ENCODE peak calls at places on chromosomes 2 and 18, in seven cellular contexts. B is CD4-positive, alpha-beta T cell; N is fibroblast of lung; W is GM23248; R is right lobe of liver; U is CD8-positive, alpha-beta T cell; S is aorta. V is an unnamed sample.

GRCh38 chr2:108615480-108616090 is 81.3 kb downstream of the LIMS1 start:
- DNase-seq in B (no peak), N (no peak), W (no peak), R (no peak), U (no peak), S (no peak), V (no peak)

GRCh38 chr2:234495801-234496441 is 960 bp downstream of the ARL4C start:
- DNase-seq in B (peak; percentile 50), N (peak; percentile 42), W (peak; percentile 57), R (no peak), U (no peak), S (peak; percentile 64), V (no peak)

GRCh38 chr2:229282758-229283546 is 11.9 kb upstream of the PID1 start:
- DNase-seq in B (no peak), N (peak; percentile 99), W (peak; percentile 98), R (no peak), U (no peak), S (peak; percentile 75), V (no peak)

GRCh38 chr18:703660-704018 is 8.8 kb downstream of the ENOSF1 start:
- DNase-seq in B (no peak), N (no peak), W (no peak), R (no peak), U (no peak), S (no peak), V (no peak)

GRCh38 chr18:57095884-57096283 is 51.0 kb upstream of the BOD1L2 start:
- DNase-seq in B (no peak), N (no peak), W (no peak), R (no peak), U (no peak), S (no peak), V (peak; percentile 28)

GRCh38 chr2:167509585-167509984 is 621.3 kb downstream of the XIRP2 start:
- DNase-seq in B (no peak), N (peak; percentile 68), W (peak; percentile 64), R (no peak), U (no peak), S (no peak), V (no peak)

GRCh38 chr2:200860092-200860795 is 4.2 kb downstream of the CLK1 start:
- DNase-seq in B (no peak), N (peak; percentile 43), W (peak; percentile 86), R (no peak), U (no peak), S (peak; percentile 49), V (no peak)

GRCh38 chr2:141021611-141022010 is 1109.2 kb downstream of the LRP1B start:
- DNase-seq in B (no peak), N (peak; percentile 50), W (peak; percentile 38), R (no peak), U (no peak), S (no peak), V (no peak)

GRCh38 chr2:240512666-240513535 is 44.9 kb downstream of the ANKMY1 start:
- DNase-seq in B (no peak), N (no peak), W (no peak), R (no peak), U (no peak), S (no peak), V (no peak)

GRCh38 chr2:74834806-74835755 is 1.2 kb downstream of the HK2 start:
- DNase-seq in B (peak; percentile 34), N (peak; percentile 42), W (peak; percentile 67), R (peak; percentile 71), U (peak; percentile 36), S (peak; percentile 74), V (no peak)

GRCh38 chr18:21362921-21363320 is 120.9 kb downstream of the GREB1L start:
- DNase-seq in B (no peak), N (no peak), W (peak; percentile 60), R (no peak), U (no peak), S (no peak), V (no peak)

GRCh38 chr2:59561281-59561680 is 992.2 kb downstream of the BCL11A start:
- DNase-seq in B (no peak), N (no peak), W (no peak), R (no peak), U (no peak), S (no peak), V (no peak)

GRCh38 chr18:74796928-74797576 is 199.4 kb downstream of the ZNF407 start:
- DNase-seq in B (no peak), N (peak; percentile 44), W (peak; percentile 67), R (no peak), U (no peak), S (no peak), V (no peak)

GRCh38 chr18:68944330-68944729 is 146.4 kb downstream of the CCDC102B start:
- DNase-seq in B (no peak), N (no peak), W (no peak), R (no peak), U (no peak), S (no peak), V (no peak)
- H3K27ac ChIP-seq in B (no peak overlapping the region), N (no peak overlapping the region), W (no peak overlapping the region), R (no peak overlapping the region), U (no peak overlapping the region), S (no peak overlapping the region), V (no peak overlapping the region)

DNA sequence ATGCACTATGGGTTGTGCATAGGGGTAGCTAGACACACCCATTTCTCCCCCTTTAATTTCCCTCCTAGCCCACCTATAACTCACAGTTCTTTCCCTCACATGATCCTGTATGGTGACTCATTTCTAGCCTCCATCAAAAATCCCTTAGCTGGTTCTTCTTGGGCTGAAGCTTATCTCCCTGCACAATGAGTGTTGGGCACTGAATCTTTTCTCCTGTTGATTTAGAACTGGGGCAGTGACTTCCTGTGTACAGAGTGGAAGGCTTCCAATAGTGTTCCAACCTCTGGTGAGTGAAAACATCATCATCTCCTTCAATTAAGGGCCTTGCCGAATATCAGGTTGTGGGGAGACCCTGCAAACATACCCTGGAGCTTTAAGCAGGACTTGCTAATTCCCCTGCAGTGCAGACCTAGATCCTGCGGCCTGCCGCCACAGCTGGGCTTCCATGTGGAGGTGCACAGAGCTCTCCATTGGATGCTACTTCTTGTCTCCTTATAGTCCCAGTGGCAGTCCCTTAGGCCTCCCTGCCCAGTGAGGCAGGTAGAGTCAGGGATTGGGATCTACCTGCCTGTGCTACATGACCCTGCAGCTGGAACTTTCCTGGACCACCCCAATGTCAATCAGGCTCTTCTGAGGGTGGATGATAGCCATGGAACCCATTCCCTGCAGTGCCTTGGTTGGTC is 121.8 kb downstream of the PLB1 start:
- DNase-seq in B (no peak), N (no peak), W (no peak), R (no peak), U (no peak), S (peak; percentile 33), V (no peak)
- H3K27ac ChIP-seq in B (no peak overlapping the region), N (no peak overlapping the region), W (no peak overlapping the region), R (no peak overlapping the region), U (no peak overlapping the region), S (peak overlapping the region; percentile 8), V (no peak overlapping the region)

GRCh38 chr2:194104687-194105086 is 1552.3 kb upstream of the SLC39A10 start:
- DNase-seq in B (no peak), N (no peak), W (no peak), R (no peak), U (no peak), S (no peak), V (no peak)

GRCh38 chr2:194095359-194095758 is 1561.7 kb upstream of the SLC39A10 start:
- DNase-seq in B (no peak), N (no peak), W (no peak), R (no peak), U (no peak), S (no peak), V (no peak)

GRCh38 chr2:194096402-194096801 is 1560.6 kb upstream of the SLC39A10 start:
- DNase-seq in B (no peak), N (no peak), W (no peak), R (no peak), U (no peak), S (no peak), V (no peak)

GRCh38 chr2:194103941-194104655 is 1552.9 kb upstream of the SLC39A10 start:
- DNase-seq in B (no peak), N (peak; percentile 1), W (no peak), R (no peak), U (no peak), S (no peak), V (no peak)

DNA sequence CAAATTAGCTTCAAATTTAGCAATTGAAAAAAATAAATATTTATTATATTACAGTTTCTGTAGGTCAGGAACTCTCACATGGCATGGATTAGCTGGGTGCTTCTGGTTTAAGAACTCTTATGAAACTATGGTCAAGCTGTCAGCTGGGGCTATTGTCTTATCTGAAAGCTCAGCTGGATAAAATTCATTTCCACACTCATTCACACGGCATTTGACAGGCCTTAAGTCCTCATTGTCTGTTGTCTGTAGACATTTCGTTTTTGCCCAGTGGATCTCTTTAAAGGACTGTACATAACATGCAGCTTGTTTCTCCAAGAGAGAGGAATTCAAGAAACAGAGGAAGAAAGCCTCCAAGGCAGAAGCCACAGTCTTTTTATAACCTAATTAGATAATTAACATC is 1556.8 kb upstream of the SLC39A10 start:
- DNase-seq in B (no peak), N (no peak), W (no peak), R (no peak), U (no peak), S (no peak), V (no peak)
- H3K27ac ChIP-seq in B (no peak overlapping the region), N (no peak overlapping the region), W (no peak overlapping the region), R (no peak overlapping the region), U (no peak overlapping the region), S (no peak overlapping the region), V (no peak overlapping the region)

DNA sequence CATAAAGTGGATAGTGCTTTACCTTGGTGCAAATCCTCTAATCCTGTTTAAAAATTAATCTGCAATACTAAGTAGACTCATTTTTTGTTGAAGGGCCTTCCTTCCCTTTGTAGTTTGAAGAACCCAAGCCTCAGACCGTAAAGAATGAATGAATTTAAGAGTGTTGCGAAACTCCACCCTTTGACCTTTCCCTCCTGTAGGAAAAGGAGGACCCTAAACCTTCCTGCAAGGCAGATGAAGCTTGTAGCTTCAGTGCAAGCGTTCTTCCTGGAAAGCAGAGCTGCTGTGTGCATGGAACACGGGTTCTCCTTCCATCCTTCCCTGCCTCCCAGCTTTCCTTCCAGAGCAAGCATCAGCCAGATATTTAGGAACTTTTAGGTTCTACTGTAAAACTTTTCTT is 1.7 kb downstream of the IMPA2 start:
- DNase-seq in B (no peak), N (no peak), W (no peak), R (no peak), U (no peak), S (no peak), V (no peak)
- H3K27ac ChIP-seq in B (no peak overlapping the region), N (no peak overlapping the region), W (no peak overlapping the region), R (no peak overlapping the region), U (no peak overlapping the region), S (no peak overlapping the region), V (no peak overlapping the region)

V was measured in caudate nucleus.